ENCODE peak calls at places on chromosomes 12 and 14, in five cellular contexts. R is tibial artery, J is IMR-90, F is RWPE1, Z is brain microvascular endothelial cell. K is an unnamed sample.

GRCh38 chr14:103529383-103530365 is 678 bp downstream of the TRMT61A start:
- DNase-seq in Z (no peak), F (no peak), R (peak), J (no peak), K (no peak)

GRCh38 chr12:31306871-31307270 is 19.1 kb downstream of the SINHCAF start:
- DNase-seq in Z (no peak), J (peak), F (no peak), R (no peak), K (no peak)

GRCh38 chr14:20690848-20691640 is 2.5 kb downstream of the ANG start:
- DNase-seq in Z (peak), F (no peak), J (peak), R (no peak), K (peak)

GRCh38 chr14:96086032-96086431 is 46.9 kb downstream of the C14orf132 start:
- DNase-seq in J (peak), Z (peak), R (peak), F (peak), K (no peak)

GRCh38 chr12:64392221-64392620 is 1.7 kb upstream of the C12orf56 start:
- DNase-seq in Z (peak), F (peak), R (no peak), J (peak), K (peak)

GRCh38 chr12:81400024-81400423 is 322.1 kb downstream of the ACSS3 start:
- DNase-seq in J (no peak), F (no peak), Z (no peak), R (no peak), K (no peak)

GRCh38 chr14:32697704-32698103 is 241.0 kb upstream of the NPAS3 start:
- DNase-seq in Z (peak), R (no peak), J (peak), F (no peak), K (no peak)

GRCh38 chr14:50383618-50384225 is 13.0 kb downstream of the CDKL1 start:
- DNase-seq in F (no peak), Z (no peak), J (no peak), R (no peak), K (no peak)

GRCh38 chr14:26835949-26836570 is 238.2 kb upstream of the NOVA1 start:
- DNase-seq in F (no peak), R (no peak), J (no peak), Z (no peak), K (no peak)

GRCh38 chr12:131371580-131372475 is 339.1 kb upstream of the SFSWAP start:
- DNase-seq in R (peak), J (no peak), Z (no peak), F (no peak), K (no peak)

GRCh38 chr14:64387232-64387737 is 868 bp upstream of the MTHFD1 start:
- DNase-seq in R (no peak), F (peak), Z (peak), J (peak), K (no peak)

GRCh38 chr12:14839262-14839661 is 4.1 kb downstream of the ART4 start:
- DNase-seq in R (no peak), Z (no peak), F (no peak), J (no peak), K (no peak)

GRCh38 chr12:89436062-89436461 is 83.8 kb upstream of the DUSP6 start:
- DNase-seq in R (no peak), F (no peak), Z (no peak), J (no peak), K (no peak)

GRCh38 chr12:118853634-118854033 is 127.7 kb upstream of the SRRM4 start:
- DNase-seq in F (no peak), Z (no peak), R (no peak), J (no peak), K (no peak)

GRCh38 chr14:36505892-36506731 is 13.9 kb downstream of the NKX2-1 start:
- DNase-seq in R (no peak), Z (no peak), F (no peak), J (no peak), K (peak)

GRCh38 chr14:34592623-34593022 is 37.3 kb downstream of the SNX6 start:
- DNase-seq in F (no peak), R (no peak), Z (no peak), J (no peak), K (no peak)

GRCh38 chr12:15631007-15631715 is 158.0 kb downstream of the EPS8 start:
- DNase-seq in R (no peak), Z (no peak), J (no peak), F (no peak), K (no peak)

GRCh38 chr14:100530270-100531072 is 56.7 kb downstream of the BEGAIN start:
- DNase-seq in J (no peak), R (peak), F (no peak), Z (no peak), K (peak)

GRCh38 chr12:43029971-43030370 is 440.4 kb upstream of the PRICKLE1 start:
- DNase-seq in J (peak), Z (peak), R (no peak), F (no peak), K (no peak)

GRCh38 chr12:104602901-104603300 is 146.2 kb downstream of the CHST11 start:
- DNase-seq in Z (no peak), J (no peak), R (no peak), F (peak), K (no peak)

GRCh38 chr12:41368006-41368405 is 179.9 kb downstream of the PDZRN4 start:
- DNase-seq in J (peak), Z (no peak), R (no peak), F (no peak), K (no peak)

GRCh38 chr12:132300789-132301722 is 28.3 kb downstream of the GALNT9 start:
- DNase-seq in J (no peak), F (no peak), Z (no peak), R (no peak), K (no peak)

GRCh38 chr14:37991027-37991426 is 216.7 kb upstream of the SSTR1 start:
- DNase-seq in Z (no peak), F (no peak), J (no peak), R (no peak), K (no peak)

GRCh38 chr14:52690983-52691760 is 4.2 kb downstream of the ERO1A start:
- DNase-seq in R (no peak), Z (no peak), J (no peak), F (no peak), K (no peak)

GRCh38 chr12:79514730-79515525 is 175.8 kb downstream of the PAWR start:
- DNase-seq in Z (no peak), R (no peak), J (peak), F (no peak), K (no peak)

GRCh38 chr14:76767681-76768055 is 6.4 kb downstream of the VASH1 start:
- DNase-seq in F (no peak), R (peak), J (no peak), Z (no peak), K (no peak)

GRCh38 chr14:95389471-95390011 is 69.8 kb upstream of the CLMN start:
- DNase-seq in R (peak), Z (peak), J (no peak), F (no peak), K (no peak)

GRCh38 chr12:55637467-55637866 is 775 bp downstream of the OR10P1 start:
- DNase-seq in F (no peak), R (no peak), Z (no peak), J (no peak), K (no peak)

GRCh38 chr12:109879332-109880048 is 851 bp downstream of the GLTP start:
- DNase-seq in R (no peak), J (no peak), F (no peak), Z (no peak), K (no peak)

GRCh38 chr14:91968280-91968679 is 20.8 kb upstream of the FBLN5 start:
- DNase-seq in J (no peak), F (no peak), R (no peak), Z (no peak), K (no peak)

GRCh38 chr12:52126605-52127578 is 47.4 kb downstream of the SMIM41 start:
- DNase-seq in R (peak), Z (peak), J (peak), F (no peak), K (peak)

DNA sequence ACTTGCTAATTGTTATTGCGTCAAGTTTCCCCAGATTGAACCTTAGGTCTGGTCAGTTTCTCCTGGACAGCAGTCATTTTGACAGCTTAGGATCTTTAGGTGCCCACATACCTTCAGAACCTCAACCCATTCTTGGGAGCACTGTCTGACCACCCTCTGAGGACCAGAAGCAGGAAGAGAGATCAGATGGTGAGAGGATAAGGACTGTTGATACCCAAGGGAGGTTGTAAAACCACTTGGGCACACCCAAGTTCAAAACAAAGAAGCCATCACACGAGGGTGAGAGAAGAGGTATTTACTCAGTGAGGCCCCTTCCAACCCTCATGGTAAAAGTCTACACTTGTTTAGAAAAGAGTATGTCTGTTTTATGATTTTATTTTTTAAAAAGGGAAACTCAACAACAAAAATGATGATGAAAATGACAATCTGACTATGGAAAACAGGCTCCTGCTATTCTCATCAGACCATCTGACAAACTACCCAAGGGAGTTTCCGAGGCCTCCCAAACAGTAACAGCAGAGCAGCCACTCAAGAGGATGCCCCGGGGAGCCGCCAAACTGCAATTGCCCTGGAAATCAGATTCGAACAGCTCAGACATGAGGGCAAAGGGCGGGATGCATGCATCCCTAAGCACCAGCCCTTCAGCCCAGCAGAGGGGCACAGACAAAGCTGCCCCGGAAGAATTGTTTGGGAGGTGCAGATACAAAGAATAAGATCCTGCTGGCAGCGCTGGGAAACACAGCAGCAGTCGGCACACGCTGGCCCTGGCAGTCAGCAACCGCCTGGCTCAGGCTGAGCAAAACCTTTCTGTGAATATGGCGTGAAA is 162.6 kb upstream of the PLEKHG7 start:
- DNase-seq in Z (no peak), F (no peak), R (no peak), J (no peak), K (no peak)
- TF ChIP-seq CTCF in Z (peak), F (no peak), R (no peak), J (no peak), K (no peak)

GRCh38 chr12:108425238-108425795 is 86.2 kb upstream of the CMKLR1 start:
- DNase-seq in F (no peak), Z (no peak), R (no peak), J (no peak), K (no peak)
- TF ChIP-seq CTCF in F (no peak), Z (no peak), R (no peak), J (no peak), K (no peak)

DNA sequence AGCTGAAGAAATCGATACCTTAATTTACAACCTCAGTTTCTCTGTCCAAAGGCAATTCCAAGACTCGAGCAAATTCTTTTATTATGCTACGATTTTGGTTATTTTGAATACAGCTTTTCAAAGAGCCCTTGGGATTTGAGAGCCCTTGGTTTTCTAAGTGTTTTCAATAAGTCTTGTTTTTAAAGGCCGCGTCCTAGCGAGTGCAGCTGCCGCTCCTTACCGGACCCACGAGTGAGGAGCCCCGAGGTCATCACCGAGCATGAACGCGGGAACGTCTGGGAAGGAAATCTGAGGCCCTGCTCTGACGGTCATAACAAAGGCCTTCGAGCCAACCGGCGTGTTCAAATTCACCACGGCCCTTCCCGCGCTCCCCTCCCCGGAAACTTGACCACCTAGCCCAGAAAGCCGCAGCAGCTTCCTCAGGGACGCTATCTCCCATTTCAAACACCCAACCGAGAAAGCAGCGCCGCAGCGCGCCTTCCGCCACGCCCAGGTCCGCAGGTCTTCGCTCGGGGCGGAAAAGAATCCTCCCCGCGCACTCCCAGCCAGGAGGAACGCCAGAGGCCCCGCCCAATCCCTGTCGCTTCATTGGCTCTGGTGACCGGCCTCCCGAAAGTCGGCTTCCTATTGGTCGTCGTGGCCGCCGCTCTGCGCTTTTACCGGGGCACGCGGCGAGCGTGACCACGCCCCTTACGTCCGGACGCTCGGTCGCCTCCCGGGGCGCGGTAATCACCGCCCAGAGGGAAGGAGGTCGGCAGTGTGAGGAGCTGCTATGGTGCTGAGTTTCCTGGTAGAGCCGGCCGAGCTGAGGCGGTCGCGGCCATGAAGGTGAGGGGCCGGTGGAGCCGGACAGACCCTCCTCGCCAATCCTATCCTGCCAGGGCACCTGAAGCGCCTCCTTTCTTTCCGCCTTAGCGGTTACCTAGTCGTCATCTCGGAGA is at the start of gene RNF34:
- DNase-seq in J (peak), F (peak), R (peak), Z (peak), K (peak)
- TF ChIP-seq CTCF in J (no peak), F (no peak), R (no peak), Z (no peak), K (no peak)

DNA sequence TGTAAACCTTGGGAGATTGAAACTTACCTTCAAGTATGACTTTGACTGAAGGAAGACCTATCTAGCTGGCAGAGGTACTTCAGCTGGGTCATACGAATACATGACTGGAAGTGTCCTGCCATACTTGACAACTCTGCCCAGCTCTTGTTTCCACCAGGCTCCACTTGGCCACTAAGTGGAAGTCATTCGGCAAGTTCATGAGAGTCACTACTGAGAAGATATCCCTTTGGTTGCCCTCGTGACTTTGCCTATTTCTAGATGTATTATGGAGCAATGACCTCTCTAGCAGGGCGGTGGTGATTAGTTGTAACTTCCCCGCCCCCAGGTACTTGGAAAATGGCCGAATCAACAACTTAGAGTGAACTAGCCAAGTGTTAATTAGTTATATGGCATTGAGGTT is 8.6 kb upstream of the CACNA1C start:
- DNase-seq in R (no peak), J (no peak), F (no peak), Z (no peak), K (no peak)
- TF ChIP-seq CTCF in R (no peak), J (no peak), F (no peak), Z (no peak), K (no peak)

GRCh38 chr12:33609910-33610309 is 170.3 kb upstream of the SYT10 start:
- DNase-seq in F (no peak), R (no peak), J (no peak), Z (no peak), K (no peak)

GRCh38 chr12:33605776-33606175 is 166.2 kb upstream of the SYT10 start:
- DNase-seq in Z (no peak), J (no peak), R (no peak), F (peak), K (no peak)
- TF ChIP-seq CTCF in Z (peak), J (no peak), R (peak), F (peak), K (peak)

DNA sequence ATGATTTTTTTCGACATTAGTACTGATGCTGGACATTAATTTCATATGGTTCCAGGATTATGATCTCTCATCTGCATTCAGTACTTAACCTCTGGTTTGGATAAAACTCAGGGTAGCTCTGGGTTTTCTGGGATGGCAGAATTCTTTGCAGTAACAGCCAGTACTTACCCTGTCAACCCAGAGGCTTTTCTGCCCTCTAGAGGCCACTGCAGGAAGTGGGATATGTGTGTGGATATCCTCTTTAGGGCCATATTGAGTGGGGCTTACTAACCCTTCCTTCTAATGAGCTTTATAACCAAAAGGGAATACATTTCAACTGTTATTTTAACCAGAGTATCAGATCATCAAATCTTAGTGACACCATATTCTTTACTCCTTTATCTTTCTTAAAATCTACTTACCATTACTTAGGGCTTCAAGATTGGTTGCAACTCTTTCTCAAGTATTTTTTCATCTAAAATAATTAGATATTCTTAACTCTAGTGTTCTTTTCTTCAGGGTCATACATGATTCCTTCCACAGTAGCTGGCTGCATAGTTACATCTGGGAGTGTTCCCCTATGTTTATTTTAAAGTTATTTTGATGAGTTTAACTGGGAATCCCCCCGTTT is 488.0 kb upstream of the STXBP6 start:
- DNase-seq in R (no peak), J (no peak), F (no peak), Z (no peak), K (no peak)
- TF ChIP-seq CTCF in R (peak), J (peak), F (peak), Z (peak), K (peak)

GRCh38 chr12:76346798-76347420 is 1.3 kb downstream of the BBS10 start:
- DNase-seq in R (no peak), F (peak), J (peak), Z (peak), K (no peak)
- TF ChIP-seq CTCF in R (no peak), F (peak), J (peak), Z (peak), K (peak)

DNA sequence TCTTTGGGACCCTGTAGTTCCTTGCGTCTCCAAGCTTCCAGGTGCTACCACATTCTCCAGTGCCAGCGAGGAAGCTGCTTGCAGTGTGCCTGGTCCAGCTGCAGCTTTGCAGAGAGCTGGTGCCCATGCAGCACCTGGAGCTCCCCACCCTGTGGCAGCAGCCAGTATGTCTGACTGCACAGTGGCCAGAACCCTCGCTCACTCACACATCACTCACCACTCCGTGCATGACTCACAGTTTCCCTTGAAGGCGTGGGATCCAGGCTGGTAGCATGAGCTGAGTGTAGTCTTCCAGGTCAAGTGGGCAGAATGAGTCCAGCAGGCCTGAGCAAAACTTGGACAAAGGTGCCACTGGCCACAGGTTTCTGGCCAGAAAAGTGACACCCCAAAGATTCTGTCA is 33.6 kb downstream of the SDR9C7 start:
- DNase-seq in Z (no peak), R (no peak), J (peak), F (peak), K (no peak)
- TF ChIP-seq CTCF in Z (no peak), R (no peak), J (no peak), F (no peak), K (no peak)

K was measured in GM13977.